ENCODE peak calls at places on chromosomes 3 and 15, in eight cellular contexts. X is progenitor cell of endocrine pancreas, N is AG09309, Y is fibroblast of pulmonary artery, R is heart left ventricle, L is astrocyte of the cerebellum, G is Peyer's patch, P is left lung. Q is an unnamed sample.

GRCh38 chr3:45603226-45603625 is 8.7 kb downstream of the LIMD1 start:
- DNase-seq in Y (no peak), N (no peak), G (no peak), L (no peak), X (no peak), R (no peak), P (no peak), Q (no peak)

GRCh38 chr3:183008799-183009198 is 28.5 kb upstream of the DCUN1D1 start:
- DNase-seq in R (no peak), G (no peak), X (no peak), L (no peak), P (no peak), Y (no peak), N (no peak), Q (no peak)

GRCh38 chr15:81548350-81549116 is 174.5 kb upstream of the TMC3 start:
- DNase-seq in P (no peak), N (no peak), G (no peak), X (no peak), L (no peak), R (no peak), Y (no peak), Q (no peak)

GRCh38 chr3:4985330-4986174 is 6.3 kb downstream of the BHLHE40 start:
- DNase-seq in L (no peak), X (no peak), G (no peak), P (no peak), N (no peak), Y (peak), R (peak), Q (no peak)

GRCh38 chr3:128493221-128494151 is 485 bp upstream of the GATA2 start:
- DNase-seq in Y (no peak), P (no peak), L (no peak), X (no peak), N (no peak), R (no peak), G (no peak), Q (peak)

GRCh38 chr3:61682671-61683408 is 121.5 kb downstream of the PTPRG start:
- DNase-seq in G (no peak), R (no peak), L (no peak), X (no peak), Y (no peak), P (no peak), N (peak), Q (peak)

GRCh38 chr3:54550216-54550977 is 377.5 kb downstream of the LRTM1 start:
- DNase-seq in R (no peak), L (no peak), N (no peak), X (no peak), Y (no peak), G (no peak), P (no peak), Q (no peak)

GRCh38 chr3:57815034-57815433 is 58.9 kb downstream of the SLMAP start:
- DNase-seq in X (no peak), G (no peak), Y (no peak), L (no peak), P (no peak), R (no peak), N (no peak), Q (no peak)

GRCh38 chr15:62624541-62625399 is 417.8 kb upstream of the TPM1 start:
- DNase-seq in R (no peak), L (no peak), X (no peak), P (no peak), G (no peak), N (peak), Y (peak), Q (no peak)

GRCh38 chr3:77464106-77464688 is 424.3 kb downstream of the ROBO2 start:
- DNase-seq in R (no peak), P (no peak), G (no peak), X (no peak), N (peak), L (no peak), Y (no peak), Q (no peak)

GRCh38 chr3:62153231-62153630 is 220.1 kb downstream of the FEZF2 start:
- DNase-seq in G (no peak), X (no peak), Y (no peak), P (no peak), N (no peak), L (no peak), R (no peak), Q (no peak)

GRCh38 chr15:40266828-40267304 is 16.0 kb downstream of the ANKRD63 start:
- DNase-seq in P (no peak), L (peak), G (no peak), X (no peak), N (peak), R (no peak), Y (peak), Q (no peak)

GRCh38 chr3:134427400-134428111 is 53.3 kb upstream of the AMOTL2 start:
- DNase-seq in P (no peak), R (peak), X (no peak), Y (peak), L (peak), N (peak), G (no peak), Q (no peak)

GRCh38 chr3:190325923-190326322 is 3.7 kb upstream of the CLDN1 start:
- DNase-seq in G (no peak), R (no peak), P (no peak), N (no peak), Y (peak), L (no peak), X (no peak), Q (no peak)

GRCh38 chr3:13015286-13016082 is 57.7 kb downstream of the IQSEC1 start:
- DNase-seq in L (no peak), Y (no peak), G (peak), X (no peak), P (peak), R (peak), N (no peak), Q (no peak)

GRCh38 chr3:134281912-134282658 is 31.4 kb upstream of the RYK start:
- DNase-seq in N (no peak), P (no peak), Y (no peak), R (no peak), L (no peak), X (no peak), G (no peak), Q (no peak)

GRCh38 chr15:96230557-96231181 is 99.8 kb upstream of the NR2F2 start:
- DNase-seq in L (no peak), R (no peak), Y (peak), N (no peak), P (no peak), G (no peak), X (no peak), Q (no peak)

GRCh38 chr3:151924753-151925152 is 51.3 kb downstream of the SUCNR1 start:
- DNase-seq in L (no peak), N (no peak), Y (no peak), R (no peak), G (no peak), P (no peak), X (no peak), Q (no peak)

GRCh38 chr3:34843479-34843870 is 795.9 kb upstream of the ARPP21 start:
- DNase-seq in N (no peak), R (no peak), P (no peak), G (no peak), L (peak), X (no peak), Y (peak), Q (no peak)

GRCh38 chr3:194632211-194632982 is 822 bp downstream of the TMEM44 start:
- DNase-seq in N (no peak), P (peak), Y (peak), X (no peak), G (peak), L (no peak), R (peak), Q (no peak)

GRCh38 chr3:18415836-18416235 is 9.3 kb downstream of the SATB1 start:
- DNase-seq in Y (no peak), G (no peak), L (no peak), X (no peak), P (no peak), R (no peak), N (no peak), Q (no peak)

GRCh38 chr3:187922704-187923393 is 177.6 kb upstream of the BCL6 start:
- DNase-seq in Y (peak), G (no peak), L (no peak), P (no peak), N (no peak), R (no peak), X (no peak), Q (no peak)

GRCh38 chr3:53225651-53226050 is 30.2 kb downstream of the TKT start:
- DNase-seq in P (no peak), Y (no peak), X (no peak), G (no peak), N (no peak), R (no peak), L (no peak), Q (no peak)

GRCh38 chr3:30749230-30749629 is 142.8 kb downstream of the TGFBR2 start:
- DNase-seq in Y (no peak), P (no peak), L (no peak), G (no peak), N (no peak), X (no peak), R (no peak), Q (no peak)

GRCh38 chr3:30743641-30744317 is 137.4 kb downstream of the TGFBR2 start:
- DNase-seq in X (no peak), N (no peak), L (no peak), R (no peak), G (no peak), P (no peak), Y (no peak), Q (no peak)

GRCh38 chr3:30751610-30752299 is 142.7 kb downstream of the GADL1 start:
- DNase-seq in Y (peak), N (no peak), G (no peak), X (no peak), P (no peak), R (no peak), L (peak), Q (peak)

GRCh38 chr3:30750967-30751366 is 143.5 kb downstream of the GADL1 start:
- DNase-seq in P (no peak), Y (no peak), X (no peak), N (no peak), R (no peak), G (no peak), L (no peak), Q (no peak)

GRCh38 chr3:30747771-30748281 is 141.4 kb downstream of the TGFBR2 start:
- DNase-seq in X (no peak), Y (peak), N (peak), G (no peak), R (no peak), L (peak), P (no peak), Q (no peak)
- TF ChIP-seq CTCF in X (peak), Y (peak), N (peak), G (peak), R (peak), L (peak), P (peak), Q (peak)

DNA sequence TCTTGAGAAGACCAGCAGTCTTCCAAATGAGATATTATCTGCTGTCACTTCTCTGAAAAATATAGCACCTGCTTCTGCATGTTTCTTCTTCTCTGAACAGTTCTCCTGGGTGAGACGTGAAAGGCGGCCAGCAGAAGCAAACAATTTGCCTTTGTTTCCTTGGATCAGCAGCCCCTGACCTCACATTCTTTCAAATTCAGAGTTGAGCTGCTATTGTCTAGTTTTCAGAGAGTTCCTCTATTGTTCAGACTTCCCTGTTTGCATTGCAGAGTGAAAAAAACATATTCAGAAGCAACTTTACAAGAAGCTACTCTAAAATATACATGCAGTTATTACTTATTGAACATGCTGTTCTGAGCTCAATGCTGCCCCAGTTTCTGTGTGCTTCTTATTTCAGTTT is 653.6 kb downstream of the NAALADL2 start:
- DNase-seq in L (no peak), Y (peak), G (no peak), P (no peak), X (no peak), R (no peak), N (no peak), Q (no peak)
- TF ChIP-seq CTCF in L (no peak), Y (no peak), G (no peak), P (no peak), X (no peak), R (no peak), N (no peak), Q (no peak)

DNA sequence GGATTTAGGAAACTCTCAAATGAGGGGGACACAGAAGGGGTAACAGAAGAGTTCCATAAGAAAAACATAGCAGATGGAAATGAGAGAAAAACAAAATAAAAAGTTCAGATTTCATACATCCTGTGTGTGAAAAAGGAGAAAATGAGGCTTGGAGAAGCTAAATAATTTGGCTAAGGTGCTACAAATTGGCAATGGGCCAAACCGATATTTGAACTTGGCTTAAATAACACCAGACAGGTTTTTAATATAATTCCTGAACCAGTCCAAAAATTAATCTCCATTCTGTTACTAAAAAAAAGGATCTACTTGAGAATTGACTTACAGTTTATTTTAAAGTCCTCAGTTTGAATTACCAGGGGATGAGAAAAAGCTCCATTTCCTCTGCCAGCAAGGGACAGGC is 342.9 kb upstream of the DPH6 start:
- DNase-seq in R (no peak), N (no peak), Y (no peak), X (no peak), G (no peak), L (no peak), P (no peak), Q (no peak)
- TF ChIP-seq CTCF in R (no peak), N (no peak), Y (no peak), X (no peak), G (no peak), L (no peak), P (no peak), Q (no peak)

GRCh38 chr3:174403831-174404230 is 455.3 kb upstream of the NAALADL2 start:
- DNase-seq in Y (no peak), L (no peak), X (no peak), G (no peak), N (no peak), P (no peak), R (no peak), Q (no peak)

GRCh38 chr3:174398761-174399160 is 460.4 kb upstream of the NAALADL2 start:
- DNase-seq in P (no peak), R (no peak), Y (peak), N (no peak), X (no peak), L (no peak), G (no peak), Q (no peak)

GRCh38 chr3:174397848-174398247 is 461.3 kb upstream of the NAALADL2 start:
- DNase-seq in Y (peak), L (peak), X (no peak), N (no peak), R (no peak), P (no peak), G (no peak), Q (no peak)
- TF ChIP-seq CTCF in Y (peak), L (no peak), X (peak), N (peak), R (peak), P (peak), G (peak), Q (no peak)

Q was measured in glutamatergic neuron.